ENCODE peak calls at places on chromosomes 4 and X, in seven cellular contexts. Y is hepatocyte, D is dorsolateral prefrontal cortex, R is natural killer cell, G is GM20000, Z is OCI-LY7, J is AG04449. O is an unnamed sample.

GRCh38 chr4:105060628-105061027 is 86.0 kb upstream of the TET2 start:
- DNase-seq in Y (no peak), D (no peak), R (no peak), G (peak), Z (no peak), J (no peak), O (peak)

GRCh38 chr4:183783933-183784622 is 121.0 kb upstream of the STOX2 start:
- DNase-seq in Y (peak), D (no peak), R (no peak), G (no peak), Z (no peak), J (no peak), O (no peak)

GRCh38 chrX:118352566-118352965 is 6.7 kb downstream of the WDR44 start:
- DNase-seq in Y (no peak), D (no peak), R (no peak), G (no peak), Z (no peak), J (no peak), O (no peak)

GRCh38 chr4:1572521-1572920 is 111.6 kb downstream of the FAM53A start:
- DNase-seq in Y (no peak), D (no peak), R (no peak), G (no peak), Z (no peak), J (no peak), O (no peak)

GRCh38 chr4:118829107-118829506 is 6.8 kb downstream of the SEC24D start:
- DNase-seq in Y (no peak), D (no peak), R (no peak), G (no peak), Z (no peak), J (no peak), O (no peak)

GRCh38 chr4:38534344-38534743 is 129.7 kb upstream of the KLF3 start:
- DNase-seq in Y (no peak), D (no peak), R (no peak), G (no peak), Z (no peak), J (no peak), O (no peak)

GRCh38 chr4:56861365-56861764 is 39.9 kb upstream of the SPINK2 start:
- DNase-seq in Y (peak), D (no peak), R (no peak), G (no peak), Z (no peak), J (no peak), O (no peak)

GRCh38 chrX:23012636-23013035 is 12.9 kb downstream of the DDX53 start:
- DNase-seq in Y (no peak), D (no peak), R (no peak), G (no peak), Z (no peak), J (no peak), O (no peak)

GRCh38 chr4:17448689-17449088 is 63.2 kb downstream of the QDPR start:
- DNase-seq in Y (no peak), D (no peak), R (no peak), G (no peak), Z (no peak), J (no peak), O (no peak)

GRCh38 chr4:7999279-7999678 is 59.6 kb upstream of the AFAP1 start:
- DNase-seq in Y (no peak), D (no peak), R (no peak), G (no peak), Z (no peak), J (no peak), O (no peak)

GRCh38 chr4:152581536-152582160 is 45.8 kb upstream of the FBXW7 start:
- DNase-seq in Y (no peak), D (no peak), R (no peak), G (no peak), Z (no peak), J (no peak), O (no peak)

GRCh38 chr4:87426865-87427517 is 4.6 kb downstream of the NUDT9 start:
- DNase-seq in Y (no peak), D (no peak), R (no peak), G (no peak), Z (no peak), J (no peak), O (no peak)

GRCh38 chrX:53300157-53300556 is 18.8 kb upstream of the IQSEC2 start:
- DNase-seq in Y (no peak), D (no peak), R (no peak), G (no peak), Z (no peak), J (no peak), O (no peak)

GRCh38 chr4:948101-948935 is 16.1 kb downstream of the TMEM175 start:
- DNase-seq in Y (peak), D (no peak), R (no peak), G (no peak), Z (no peak), J (no peak), O (no peak)

GRCh38 chr4:52566136-52567031 is 92.7 kb downstream of the USP46 start:
- DNase-seq in Y (no peak), D (no peak), R (no peak), G (no peak), Z (no peak), J (no peak), O (no peak)

GRCh38 chr4:79851625-79852304 is 221.3 kb downstream of the ANTXR2 start:
- DNase-seq in Y (no peak), D (no peak), R (no peak), G (no peak), Z (no peak), J (no peak), O (no peak)

GRCh38 chrX:19904778-19905367 is 17.5 kb upstream of the SH3KBP1 start:
- DNase-seq in Y (peak), D (no peak), R (no peak), G (peak), Z (peak), J (no peak), O (peak)

GRCh38 chr4:15794905-15795304 is 16.8 kb downstream of the CD38 start:
- DNase-seq in Y (no peak), D (no peak), R (no peak), G (no peak), Z (no peak), J (no peak), O (peak)

GRCh38 chr4:118894034-118894433 is 5.4 kb downstream of the SYNPO2 start:
- DNase-seq in Y (no peak), D (no peak), R (no peak), G (no peak), Z (no peak), J (no peak), O (no peak)

GRCh38 chrX:9356846-9357245 is 108.0 kb upstream of the TBL1X start:
- DNase-seq in Y (no peak), D (no peak), R (no peak), G (no peak), Z (no peak), J (no peak), O (no peak)

GRCh38 chrX:1453951-1454785 is 1.5 kb upstream of the ASMTL start:
- DNase-seq in Y (peak), D (peak), R (peak), G (peak), Z (peak), J (peak), O (peak)

GRCh38 chr4:25368315-25368714 is 8.7 kb upstream of the ANAPC4 start:
- DNase-seq in Y (no peak), D (no peak), R (no peak), G (no peak), Z (no peak), J (no peak), O (no peak)

GRCh38 chr4:53654300-53654758 is 63.0 kb upstream of the LNX1 start:
- DNase-seq in Y (no peak), D (no peak), R (no peak), G (peak), Z (no peak), J (no peak), O (peak)

GRCh38 chr4:47031713-47032404 is 492 bp downstream of the GABRB1 start:
- DNase-seq in Y (peak), D (peak), R (no peak), G (peak), Z (no peak), J (no peak), O (no peak)

GRCh38 chr4:33658971-33659370 is 2585.3 kb downstream of the ARAP2 start:
- DNase-seq in Y (no peak), D (no peak), R (no peak), G (no peak), Z (no peak), J (no peak), O (no peak)

GRCh38 chr4:28444886-28445496 is 1584.3 kb downstream of the STIM2 start:
- DNase-seq in Y (no peak), D (no peak), R (no peak), G (no peak), Z (no peak), J (no peak), O (no peak)

GRCh38 chr4:28443371-28443770 is 1582.7 kb downstream of the STIM2 start:
- DNase-seq in Y (no peak), D (no peak), R (no peak), G (no peak), Z (no peak), J (no peak), O (no peak)

GRCh38 chr4:28449080-28449479 is 1588.4 kb downstream of the STIM2 start:
- DNase-seq in Y (no peak), D (peak), R (no peak), G (no peak), Z (no peak), J (no peak), O (no peak)

GRCh38 chr4:28443786-28444412 is 1583.3 kb downstream of the STIM2 start:
- DNase-seq in Y (peak), D (no peak), R (no peak), G (no peak), Z (no peak), J (no peak), O (no peak)
- TF ChIP-seq CTCF in Y (no peak), D (no peak), R (no peak), G (no peak), Z (no peak), J (no peak), O (no peak)

DNA sequence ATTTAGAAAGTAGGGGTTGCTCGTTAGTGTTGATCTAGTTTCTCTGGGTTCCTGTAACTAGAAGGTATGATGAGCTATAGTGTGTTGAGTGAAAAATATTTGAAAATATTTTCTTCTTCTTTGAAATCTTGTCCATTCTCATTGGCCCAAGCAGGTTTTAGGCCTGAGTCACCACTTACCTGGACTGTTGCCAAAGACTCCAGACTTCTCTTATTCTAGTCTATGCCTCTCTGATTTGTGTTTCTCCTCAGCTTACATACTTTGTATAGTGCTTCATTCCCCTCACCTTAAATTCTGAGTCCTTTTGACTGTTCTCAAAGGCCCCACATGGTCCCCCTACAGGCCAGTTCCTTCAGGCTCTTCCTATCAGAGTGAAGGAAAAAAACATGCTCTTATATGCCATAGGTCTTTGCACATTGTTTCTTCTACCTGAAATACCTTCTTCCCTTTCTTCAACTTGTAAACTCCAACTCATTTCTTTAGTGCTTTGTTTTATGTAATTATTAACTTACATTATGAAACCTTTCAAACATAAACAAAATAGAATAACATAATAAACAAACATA is 258.2 kb downstream of the PPP1R2C start:
- DNase-seq in Y (peak), D (no peak), R (no peak), G (no peak), Z (no peak), J (no peak), O (no peak)
- TF ChIP-seq CTCF in Y (no peak), D (no peak), R (no peak), G (no peak), Z (peak), J (no peak), O (no peak)

DNA sequence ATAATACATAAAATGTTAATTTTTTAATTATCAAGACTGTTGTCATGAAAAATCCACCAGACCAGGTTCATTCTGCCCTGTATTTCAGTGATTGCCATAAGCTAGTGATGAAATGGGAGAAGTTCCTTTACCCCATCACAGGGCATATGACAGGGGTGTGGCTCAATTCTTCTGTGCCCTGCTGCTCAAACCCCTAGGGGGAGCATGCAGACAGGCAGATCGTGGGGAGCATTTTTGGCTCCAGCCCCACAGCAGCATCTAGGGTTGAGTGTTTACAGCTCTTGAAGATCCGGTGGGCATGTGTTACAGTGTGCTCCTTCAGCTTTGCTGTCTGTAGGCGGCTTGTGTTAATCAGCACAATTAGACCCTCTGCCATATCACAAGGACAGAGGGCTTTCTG is 700.7 kb downstream of the PCDH18 start:
- DNase-seq in Y (no peak), D (no peak), R (no peak), G (no peak), Z (no peak), J (no peak), O (no peak)
- TF ChIP-seq CTCF in Y (no peak), D (no peak), R (no peak), G (no peak), Z (no peak), J (no peak), O (peak)

GRCh38 chr4:150389896-150390530 is 191.9 kb upstream of the MAB21L2 start:
- DNase-seq in Y (peak), D (no peak), R (no peak), G (no peak), Z (no peak), J (no peak), O (no peak)
- TF ChIP-seq CTCF in Y (no peak), D (no peak), R (no peak), G (no peak), Z (no peak), J (no peak), O (no peak)

DNA sequence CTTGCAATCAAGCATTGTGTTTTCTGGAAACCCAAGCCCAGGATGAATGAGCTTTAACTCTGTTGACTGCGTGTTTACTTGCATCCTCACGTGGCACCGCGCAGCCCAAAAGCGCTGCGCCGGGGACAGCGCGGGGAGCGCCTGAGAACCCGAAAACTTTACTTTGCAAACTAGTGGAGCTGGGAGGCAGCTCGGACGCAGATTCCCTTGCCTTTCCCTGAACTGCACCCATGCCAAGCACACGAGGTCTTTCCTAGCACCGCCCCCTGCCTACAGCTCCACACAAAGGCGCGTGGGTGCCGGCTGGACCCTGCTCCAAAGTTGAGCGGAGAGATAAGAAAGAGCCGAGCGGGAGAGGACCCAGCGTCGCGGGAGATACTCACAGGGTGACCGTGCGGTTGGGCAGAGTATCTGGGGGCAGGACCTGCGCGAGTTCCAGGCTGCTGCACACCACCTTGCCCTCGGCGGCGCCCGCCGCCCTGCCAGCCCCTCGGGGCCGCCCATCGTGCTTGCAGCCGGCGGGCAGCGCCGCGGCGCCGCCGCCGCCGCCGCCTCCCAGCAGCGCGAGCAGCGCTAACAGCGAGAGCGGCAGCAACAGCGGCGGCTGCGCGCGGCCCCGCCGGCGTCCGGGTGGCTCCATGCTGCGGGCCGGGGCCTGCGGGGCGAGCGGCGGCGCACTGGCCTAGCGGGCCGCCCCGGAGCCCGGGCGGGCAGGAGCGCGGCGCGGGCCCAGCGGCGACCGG is 550 bp downstream of the ADGRA3 start:
- DNase-seq in Y (peak), D (peak), R (peak), G (peak), Z (no peak), J (no peak), O (peak)
- TF ChIP-seq CTCF in Y (peak), D (no peak), R (no peak), G (no peak), Z (no peak), J (peak), O (no peak)

GRCh38 chrX:47562615-47563243 is 1.7 kb downstream of the ARAF start:
- DNase-seq in Y (no peak), D (peak), R (no peak), G (no peak), Z (peak), J (no peak), O (no peak)
- TF ChIP-seq CTCF in Y (peak), D (peak), R (peak), G (peak), Z (peak), J (peak), O (peak)